ENCODE peak calls at places on chromosomes 4 and X, in five cellular contexts. H is GM06990, M is fibroblast of pulmonary artery, S is lung, I is psoas muscle. F is an unnamed sample.

GRCh38 chr4:76689079-76689817 is 208.7 kb downstream of the SOWAHB start:
- DNase-seq in H (peak; percentile 32), M (peak; percentile 30), S (no peak), I (peak; percentile 57), F (no peak)

GRCh38 chrX:14697453-14697852 is 168.1 kb downstream of the GLRA2 start:
- DNase-seq in H (no peak), M (peak; percentile 15), S (no peak), I (no peak), F (no peak)

GRCh38 chr4:36392049-36392448 is 110.6 kb downstream of the DTHD1 start:
- DNase-seq in H (no peak), M (no peak), S (no peak), I (no peak), F (no peak)

GRCh38 chr4:87030606-87031441 is 96.0 kb downstream of the AFF1 start:
- DNase-seq in H (no peak), M (peak; percentile 56), S (no peak), I (no peak), F (no peak)

GRCh38 chr4:145829629-145830395 is 108.8 kb downstream of the ZNF827 start:
- DNase-seq in H (no peak), M (no peak), S (no peak), I (no peak), F (peak; percentile 43)

GRCh38 chr4:153931804-153932203 is 142.9 kb upstream of the SFRP2 start:
- DNase-seq in H (no peak), M (peak; percentile 27), S (no peak), I (no peak), F (no peak)

GRCh38 chr4:63528592-63528991 is 880.7 kb downstream of the TECRL start:
- DNase-seq in H (no peak), M (peak; percentile 15), S (no peak), I (no peak), F (no peak)

GRCh38 chrX:78997870-78998558 is 52.8 kb downstream of the P2RY10 start:
- DNase-seq in H (peak; percentile 19), M (no peak), S (no peak), I (peak; percentile 20), F (no peak)

DNA sequence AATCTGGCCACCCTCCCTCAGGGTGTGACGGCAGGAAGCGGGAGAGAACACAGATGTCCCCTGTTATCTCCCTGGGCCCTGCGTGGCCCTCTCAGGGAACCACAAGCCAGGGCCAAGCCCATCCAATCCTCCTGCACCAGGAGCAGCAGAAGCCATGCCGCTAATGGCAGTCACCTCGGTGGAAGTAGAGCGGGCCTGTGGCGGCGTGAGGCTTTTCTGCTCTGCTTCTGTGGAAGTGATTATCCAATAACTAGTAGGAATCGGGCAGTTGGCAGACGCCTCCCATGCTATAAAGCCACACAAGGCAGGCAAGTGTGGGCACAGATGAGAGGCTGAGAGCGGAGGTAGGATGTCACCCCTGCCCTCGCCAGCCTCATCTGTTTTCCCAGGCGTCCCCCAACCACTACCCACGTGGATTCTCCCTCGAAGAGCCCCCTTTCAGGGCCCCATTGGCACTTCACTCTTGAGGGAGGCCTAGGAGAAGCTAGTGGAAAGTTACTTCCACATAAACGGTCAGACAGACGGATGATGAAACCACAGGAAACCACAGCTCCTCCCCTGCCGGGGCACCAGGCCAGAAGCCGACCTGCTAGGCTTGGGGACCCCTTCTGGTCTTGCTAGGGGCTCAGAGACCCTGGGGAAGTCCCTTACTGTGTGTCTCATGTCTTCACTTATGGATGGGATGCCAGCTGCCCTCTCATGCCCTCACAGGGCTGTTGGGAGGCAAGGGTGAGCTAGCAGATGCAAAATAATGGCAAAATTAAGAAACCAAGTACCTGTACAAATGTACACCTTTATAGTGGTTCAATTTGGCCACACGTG is 18.8 kb upstream of the TMSB4X start:
- DNase-seq in H (peak; percentile 81), M (peak; percentile 84), S (peak; percentile 77), I (peak; percentile 77), F (no peak)
- H3K4me3 ChIP-seq in H (peak overlapping the region; percentile 38), M (peak overlapping the region; percentile 14), S (no peak overlapping the region), I (no peak overlapping the region), F (peak overlapping the region; percentile 5)

GRCh38 chr4:2434420-2434819 is 15.7 kb downstream of the CFAP99 start:
- DNase-seq in H (no peak), M (no peak), S (no peak), I (no peak), F (no peak)

GRCh38 chr4:2436761-2437474 is 18.2 kb downstream of the CFAP99 start:
- DNase-seq in H (no peak), M (no peak), S (no peak), I (no peak), F (no peak)

GRCh38 chr4:2437475-2438215 is 18.9 kb downstream of the CFAP99 start:
- DNase-seq in H (no peak), M (no peak), S (no peak), I (no peak), F (no peak)

GRCh38 chr4:2433609-2434350 is 15.0 kb downstream of the CFAP99 start:
- DNase-seq in H (no peak), M (no peak), S (no peak), I (peak; percentile 54), F (no peak)

GRCh38 chr4:2436301-2436700 is 17.5 kb downstream of the CFAP99 start:
- DNase-seq in H (no peak), M (peak; percentile 16), S (no peak), I (no peak), F (no peak)
- TF ChIP-seq CTCF in H (no peak), M (peak; percentile 27), S (no peak), I (peak; percentile 27), F (no peak)

GRCh38 chr4:181004056-181004455 is 1239.1 kb upstream of the TENM3 start:
- DNase-seq in H (no peak), M (no peak), S (no peak), I (no peak), F (no peak)

GRCh38 chr4:181007751-181008150 is 1235.5 kb upstream of the TENM3 start:
- DNase-seq in H (no peak), M (peak; percentile 3), S (no peak), I (no peak), F (no peak)

GRCh38 chr4:181008164-181008563 is 1235.0 kb upstream of the TENM3 start:
- DNase-seq in H (no peak), M (peak; percentile 1), S (no peak), I (no peak), F (no peak)

GRCh38 chr4:181006509-181007290 is 1236.5 kb upstream of the TENM3 start:
- DNase-seq in H (no peak), M (no peak), S (no peak), I (no peak), F (no peak)
- H3K4me3 ChIP-seq in H (no peak overlapping the region), M (no peak overlapping the region), S (no peak overlapping the region), I (no peak overlapping the region), F (no peak overlapping the region)

DNA sequence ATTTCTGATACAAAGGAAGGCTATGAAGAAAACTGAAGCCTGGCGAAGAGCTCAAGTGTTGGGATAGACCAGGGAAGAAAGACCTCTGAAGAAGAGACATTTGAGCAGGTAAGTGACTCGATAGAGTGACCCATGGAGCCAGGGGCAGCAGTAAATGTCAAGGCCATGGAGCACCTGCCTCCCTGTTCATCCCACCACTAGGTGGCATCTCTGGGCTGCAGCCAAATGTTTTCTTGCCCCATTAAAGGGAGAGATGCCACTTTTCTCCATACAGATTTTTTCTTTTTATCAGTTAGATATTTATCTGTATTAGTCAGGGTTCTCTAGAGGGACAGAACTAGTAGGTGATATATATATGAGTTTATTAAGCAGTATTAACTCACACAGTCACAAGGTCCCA is 4.9 kb upstream of the ZNF81 start:
- DNase-seq in H (peak; percentile 10), M (peak; percentile 48), S (peak; percentile 57), I (peak; percentile 56), F (no peak)
- TF ChIP-seq CTCF in H (peak; percentile 77), M (peak; percentile 57), S (peak; percentile 27), I (peak; percentile 44), F (peak; percentile 71)

F was measured in GM12864.